ENCODE peak calls at places on chromosomes 6 and 20, in seven cellular contexts. One of them, this sample, is unnamed.

GRCh38 chr6:34223964-34224940 is 12.4 kb upstream of the HMGA1 start:
- DNase-seq in activated CD4-positive, alpha-beta T cell treated with anti-CD3 and anti-CD28 coated beads, Interleukin-2, amount 50 U/mL, for 1 hour: peak
- DNase-seq in NCI-H1417: peak
- DNase-seq in mucosa of gallbladder: peak
- DNase-seq in NCI-H748 treated with DMSO at 0.1 percent for 48 hours: peak
- DNase-seq in GM23248: peak
- DNase-seq in SK-N-DZ: peak
- DNase-seq in this sample: peak

GRCh38 chr6:143581835-143582480 is 70.4 kb upstream of the FUCA2 start:
- DNase-seq in activated CD4-positive, alpha-beta T cell treated with anti-CD3 and anti-CD28 coated beads, Interleukin-2, amount 50 U/mL, for 1 hour: no peak
- DNase-seq in NCI-H1417: no peak
- DNase-seq in mucosa of gallbladder: no peak
- DNase-seq in NCI-H748 treated with DMSO at 0.1 percent for 48 hours: no peak
- DNase-seq in GM23248: peak
- DNase-seq in SK-N-DZ: no peak
- DNase-seq in this sample: no peak

GRCh38 chr6:117072134-117072533 is 193.2 kb upstream of the VGLL2 start:
- DNase-seq in activated CD4-positive, alpha-beta T cell treated with anti-CD3 and anti-CD28 coated beads, Interleukin-2, amount 50 U/mL, for 1 hour: no peak
- DNase-seq in NCI-H1417: peak
- DNase-seq in mucosa of gallbladder: no peak
- DNase-seq in NCI-H748 treated with DMSO at 0.1 percent for 48 hours: no peak
- DNase-seq in GM23248: no peak
- DNase-seq in SK-N-DZ: no peak
- DNase-seq in this sample: no peak

GRCh38 chr6:23533311-23533710 is 592.7 kb upstream of the NRSN1 start:
- DNase-seq in activated CD4-positive, alpha-beta T cell treated with anti-CD3 and anti-CD28 coated beads, Interleukin-2, amount 50 U/mL, for 1 hour: no peak
- DNase-seq in NCI-H1417: no peak
- DNase-seq in mucosa of gallbladder: no peak
- DNase-seq in NCI-H748 treated with DMSO at 0.1 percent for 48 hours: no peak
- DNase-seq in GM23248: no peak
- DNase-seq in SK-N-DZ: no peak
- DNase-seq in this sample: no peak

GRCh38 chr6:30647802-30648460 is 998 bp downstream of the C6orf136 start:
- DNase-seq in activated CD4-positive, alpha-beta T cell treated with anti-CD3 and anti-CD28 coated beads, Interleukin-2, amount 50 U/mL, for 1 hour: peak
- DNase-seq in NCI-H1417: peak
- DNase-seq in mucosa of gallbladder: no peak
- DNase-seq in NCI-H748 treated with DMSO at 0.1 percent for 48 hours: peak
- DNase-seq in GM23248: no peak
- DNase-seq in SK-N-DZ: no peak
- DNase-seq in this sample: peak

GRCh38 chr6:29524044-29524443 is 35.5 kb downstream of the UBD start:
- DNase-seq in activated CD4-positive, alpha-beta T cell treated with anti-CD3 and anti-CD28 coated beads, Interleukin-2, amount 50 U/mL, for 1 hour: no peak
- DNase-seq in NCI-H1417: no peak
- DNase-seq in mucosa of gallbladder: no peak
- DNase-seq in NCI-H748 treated with DMSO at 0.1 percent for 48 hours: no peak
- DNase-seq in GM23248: no peak
- DNase-seq in SK-N-DZ: no peak
- DNase-seq in this sample: no peak

GRCh38 chr20:58550661-58551060 is 35.5 kb upstream of the APCDD1L start:
- DNase-seq in activated CD4-positive, alpha-beta T cell treated with anti-CD3 and anti-CD28 coated beads, Interleukin-2, amount 50 U/mL, for 1 hour: no peak
- DNase-seq in NCI-H1417: no peak
- DNase-seq in mucosa of gallbladder: no peak
- DNase-seq in NCI-H748 treated with DMSO at 0.1 percent for 48 hours: no peak
- DNase-seq in GM23248: peak
- DNase-seq in SK-N-DZ: no peak
- DNase-seq in this sample: peak

GRCh38 chr6:120010075-120010474 is 660.5 kb upstream of the MAN1A1 start:
- DNase-seq in activated CD4-positive, alpha-beta T cell treated with anti-CD3 and anti-CD28 coated beads, Interleukin-2, amount 50 U/mL, for 1 hour: no peak
- DNase-seq in NCI-H1417: no peak
- DNase-seq in mucosa of gallbladder: no peak
- DNase-seq in NCI-H748 treated with DMSO at 0.1 percent for 48 hours: no peak
- DNase-seq in GM23248: no peak
- DNase-seq in SK-N-DZ: no peak
- DNase-seq in this sample: no peak

GRCh38 chr20:32470025-32470861 is 112.1 kb downstream of the ASXL1 start:
- DNase-seq in activated CD4-positive, alpha-beta T cell treated with anti-CD3 and anti-CD28 coated beads, Interleukin-2, amount 50 U/mL, for 1 hour: peak
- DNase-seq in NCI-H1417: no peak
- DNase-seq in mucosa of gallbladder: no peak
- DNase-seq in NCI-H748 treated with DMSO at 0.1 percent for 48 hours: no peak
- DNase-seq in GM23248: peak
- DNase-seq in SK-N-DZ: peak
- DNase-seq in this sample: no peak

GRCh38 chr6:134352786-134353480 is 35.0 kb upstream of the SGK1 start:
- DNase-seq in activated CD4-positive, alpha-beta T cell treated with anti-CD3 and anti-CD28 coated beads, Interleukin-2, amount 50 U/mL, for 1 hour: no peak
- DNase-seq in NCI-H1417: no peak
- DNase-seq in mucosa of gallbladder: no peak
- DNase-seq in NCI-H748 treated with DMSO at 0.1 percent for 48 hours: no peak
- DNase-seq in GM23248: peak
- DNase-seq in SK-N-DZ: no peak
- DNase-seq in this sample: no peak

GRCh38 chr6:87846446-87846845 is 144.4 kb upstream of the AKIRIN2 start:
- DNase-seq in activated CD4-positive, alpha-beta T cell treated with anti-CD3 and anti-CD28 coated beads, Interleukin-2, amount 50 U/mL, for 1 hour: no peak
- DNase-seq in NCI-H1417: no peak
- DNase-seq in mucosa of gallbladder: no peak
- DNase-seq in NCI-H748 treated with DMSO at 0.1 percent for 48 hours: no peak
- DNase-seq in GM23248: no peak
- DNase-seq in SK-N-DZ: no peak
- DNase-seq in this sample: peak

GRCh38 chr20:17625246-17626051 is 55.6 kb downstream of the DSTN start:
- DNase-seq in activated CD4-positive, alpha-beta T cell treated with anti-CD3 and anti-CD28 coated beads, Interleukin-2, amount 50 U/mL, for 1 hour: no peak
- DNase-seq in NCI-H1417: no peak
- DNase-seq in mucosa of gallbladder: no peak
- DNase-seq in NCI-H748 treated with DMSO at 0.1 percent for 48 hours: no peak
- DNase-seq in GM23248: no peak
- DNase-seq in SK-N-DZ: no peak
- DNase-seq in this sample: no peak